ENCODE peak calls at places on chromosomes 13 and 19, in ten cellular contexts. Y is pancreas, H is cardiac muscle cell, U is vagina, I is fibroblast of lung, Z is Peyer's patch, V is AG10803, T is AG04449, D is AG09309, N is WERI-Rb-1. K is an unnamed sample.

GRCh38 chr13:111659842-111660241 is 339.4 kb downstream of the TEX29 start:
- DNase-seq in Y (no peak), H (no peak), U (no peak), I (no peak), Z (no peak), V (no peak), T (no peak), D (no peak), N (no peak), K (no peak)

GRCh38 chr19:39540333-39540673 is 342 bp upstream of the EID2 start:
- DNase-seq in Y (no peak), H (no peak), U (no peak), I (no peak), Z (no peak), V (no peak), T (no peak), D (no peak), N (no peak), K (no peak)

GRCh38 chr13:20006206-20006605 is 47.7 kb downstream of the ZMYM2 start:
- DNase-seq in Y (no peak), H (no peak), U (no peak), I (peak), Z (no peak), V (no peak), T (no peak), D (no peak), N (no peak), K (peak)

GRCh38 chr19:48997972-48998371 is 4.3 kb downstream of the RUVBL2 start:
- DNase-seq in Y (peak), H (peak), U (no peak), I (peak), Z (peak), V (peak), T (no peak), D (no peak), N (peak), K (no peak)

GRCh38 chr19:38650911-38651584 is 3.6 kb downstream of the ACTN4 start:
- DNase-seq in Y (no peak), H (no peak), U (no peak), I (peak), Z (no peak), V (peak), T (no peak), D (no peak), N (no peak), K (no peak)

GRCh38 chr19:10961073-10961762 is 388 bp downstream of the SMARCA4 start:
- DNase-seq in Y (no peak), H (peak), U (no peak), I (peak), Z (peak), V (peak), T (no peak), D (no peak), N (peak), K (no peak)

GRCh38 chr13:41428155-41428554 is 29.2 kb upstream of the RGCC start:
- DNase-seq in Y (no peak), H (no peak), U (no peak), I (no peak), Z (no peak), V (no peak), T (no peak), D (no peak), N (no peak), K (no peak)

GRCh38 chr13:90238433-90238832 is 1109.1 kb upstream of the MIR17HG start:
- DNase-seq in Y (no peak), H (no peak), U (no peak), I (peak), Z (no peak), V (no peak), T (no peak), D (no peak), N (no peak), K (no peak)

GRCh38 chr13:61275251-61275650 is 140.4 kb downstream of the PCDH20 start:
- DNase-seq in Y (no peak), H (no peak), U (no peak), I (no peak), Z (no peak), V (no peak), T (no peak), D (no peak), N (no peak), K (no peak)

GRCh38 chr19:48754950-48755645 is at the start of gene FGF21:
- DNase-seq in Y (no peak), H (no peak), U (no peak), I (no peak), Z (no peak), V (no peak), T (no peak), D (no peak), N (no peak), K (no peak)

GRCh38 chr19:29483944-29484581 is 41.7 kb upstream of the VSTM2B start:
- DNase-seq in Y (peak), H (no peak), U (peak), I (no peak), Z (peak), V (no peak), T (no peak), D (no peak), N (no peak), K (no peak)

GRCh38 chr13:79749985-79750551 is 269.1 kb downstream of the NDFIP2 start:
- DNase-seq in Y (no peak), H (peak), U (no peak), I (peak), Z (peak), V (peak), T (peak), D (peak), N (no peak), K (peak)

GRCh38 chr13:36297259-36297599 is 385 bp downstream of the CCDC169 start:
- DNase-seq in Y (no peak), H (no peak), U (no peak), I (peak), Z (no peak), V (peak), T (no peak), D (no peak), N (no peak), K (no peak)

GRCh38 chr13:83065136-83065535 is 817.1 kb downstream of the SLITRK1 start:
- DNase-seq in Y (no peak), H (no peak), U (no peak), I (peak), Z (no peak), V (peak), T (no peak), D (peak), N (no peak), K (no peak)

GRCh38 chr13:74290324-74290773 is 156.1 kb upstream of the KLF12 start:
- DNase-seq in Y (no peak), H (peak), U (no peak), I (peak), Z (peak), V (peak), T (no peak), D (peak), N (no peak), K (peak)

GRCh38 chr13:21342699-21343442 is 116.2 kb downstream of the ZDHHC20 start:
- DNase-seq in Y (no peak), H (no peak), U (no peak), I (no peak), Z (no peak), V (no peak), T (no peak), D (no peak), N (no peak), K (no peak)

GRCh38 chr19:7788178-7788932 is 25.3 kb downstream of the CLEC4M start:
- DNase-seq in Y (no peak), H (peak), U (no peak), I (no peak), Z (no peak), V (no peak), T (no peak), D (no peak), N (no peak), K (no peak)

GRCh38 chr19:2287585-2287984 is 5.6 kb upstream of the PEAK3 start:
- DNase-seq in Y (no peak), H (no peak), U (no peak), I (no peak), Z (no peak), V (no peak), T (no peak), D (no peak), N (no peak), K (no peak)

GRCh38 chr13:23741879-23742510 is 147.2 kb downstream of the MIPEP start:
- DNase-seq in Y (no peak), H (no peak), U (no peak), I (no peak), Z (no peak), V (no peak), T (no peak), D (no peak), N (peak), K (no peak)

DNA sequence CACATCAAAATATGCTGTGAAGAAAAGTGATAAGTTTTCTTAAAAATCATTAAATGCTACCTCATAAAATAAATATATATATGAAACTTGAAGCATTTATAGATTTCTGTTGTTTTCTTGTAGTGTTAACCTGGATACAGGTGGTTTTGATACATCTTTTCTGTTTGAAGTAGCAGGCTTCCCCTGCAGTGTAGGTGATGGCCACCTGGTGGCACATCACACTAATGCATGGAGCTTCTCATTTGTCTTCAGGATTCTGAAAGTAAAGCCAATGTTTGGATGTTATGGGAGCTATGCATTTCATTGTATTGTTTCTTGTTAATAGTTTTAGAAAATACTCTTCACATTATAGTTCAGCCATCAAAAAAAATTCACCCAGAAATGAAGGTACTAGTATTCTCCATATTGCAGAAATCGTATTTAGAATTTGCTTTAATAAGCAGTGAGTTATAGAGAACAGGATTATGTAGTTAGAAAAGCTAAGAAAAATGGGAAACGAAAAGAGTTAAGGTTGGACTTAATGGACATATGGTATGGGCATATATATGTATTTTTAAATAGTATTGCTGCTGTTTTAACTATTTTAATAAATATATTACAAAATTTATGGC is 18.7 kb downstream of the GPR180 start:
- DNase-seq in Y (no peak), H (peak), U (no peak), I (peak), Z (no peak), V (peak), T (no peak), D (no peak), N (peak), K (no peak)
- TF ChIP-seq CTCF in Y (peak), H (peak), U (peak), I (peak), Z (no peak), V (peak), T (peak), D (peak), N (peak), K (peak)

DNA sequence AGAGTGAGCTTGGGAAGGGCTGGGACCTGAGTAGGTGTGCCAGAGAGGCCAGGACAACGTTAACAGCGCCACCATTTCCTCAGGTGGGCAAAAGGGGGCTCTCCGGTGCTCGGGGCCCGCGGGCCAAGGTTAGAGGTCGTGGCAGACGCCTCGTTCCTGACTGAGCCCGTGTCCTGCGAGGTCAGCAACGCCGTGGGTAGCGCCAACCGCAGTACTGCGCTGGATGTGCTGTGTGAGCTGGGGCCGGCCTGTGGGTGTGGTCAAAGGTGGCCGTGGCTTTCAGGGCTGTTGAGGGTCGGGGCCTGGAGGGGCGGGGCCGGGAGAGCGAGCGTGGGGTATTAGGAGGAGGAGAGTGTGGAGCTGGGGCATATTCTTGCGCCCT is 3.7 kb downstream of the KIRREL2 start:
- DNase-seq in Y (no peak), H (no peak), U (no peak), I (no peak), Z (no peak), V (no peak), T (no peak), D (no peak), N (no peak), K (no peak)
- H3K4me3 ChIP-seq in Y (no peak), H (no peak), U (no peak), I (no peak), Z (no peak), V (no peak), T (no peak), D (no peak), N (no peak), K (no peak)

GRCh38 chr19:51108066-51108804 is at the start of gene CTU1:
- DNase-seq in Y (peak), H (peak), U (no peak), I (peak), Z (peak), V (peak), T (peak), D (peak), N (peak), K (peak)
- TF ChIP-seq CTCF in Y (peak), H (no peak), U (peak), I (no peak), Z (peak), V (peak), T (no peak), D (no peak), N (no peak), K (no peak)

GRCh38 chr13:109175666-109176065 is 546.3 kb downstream of the MYO16 start:
- DNase-seq in Y (no peak), H (no peak), U (no peak), I (no peak), Z (no peak), V (no peak), T (no peak), D (no peak), N (no peak), K (no peak)
- H3K4me3 ChIP-seq in Y (no peak), H (no peak), U (no peak), I (no peak), Z (no peak), V (no peak), T (no peak), D (no peak), N (no peak), K (no peak)

GRCh38 chr19:51094696-51095279 is 12.1 kb upstream of the KLK14 start:
- DNase-seq in Y (peak), H (peak), U (no peak), I (no peak), Z (no peak), V (no peak), T (no peak), D (no peak), N (peak), K (no peak)
- TF ChIP-seq CTCF in Y (peak), H (peak), U (peak), I (peak), Z (no peak), V (peak), T (peak), D (peak), N (peak), K (peak)

GRCh38 chr19:42313840-42314755 is 989 bp downstream of the TMEM145 start:
- DNase-seq in Y (no peak), H (no peak), U (no peak), I (no peak), Z (no peak), V (no peak), T (no peak), D (no peak), N (no peak), K (no peak)
- H3K4me3 ChIP-seq in Y (peak), H (peak), U (no peak), I (no peak), Z (peak), V (no peak), T (no peak), D (no peak), N (peak), K (no peak)

K was measured in AG04450.